ENCODE peak calls at places on chromosomes 7 and 10, in nine cellular contexts. One of them, this sample, is unnamed.

GRCh38 chr10:17229717-17229966 is 1.6 kb downstream of the VIM start:
- DNase-seq in COR-L47: no peak
- DNase-seq in NCI-H446 treated with DMSO at 0.1 percent for 48 hours: no peak
- DNase-seq in NCI-H1417: peak; percentile 60
- DNase-seq in SW480: no peak
- DNase-seq in AG20443: no peak
- DNase-seq in ELR: no peak
- DNase-seq in stimulated activated CD4-positive, alpha-beta T cell treated with anti-CD3 and anti-CD28 coated beads, Interleukin-12 subunit alpha, Interleukin-12 subunit beta, amount 100 ng/mL, for 24 hours: no peak
- DNase-seq in posterior vena cava: no peak
- DNase-seq in this sample: no peak

GRCh38 chr10:54833029-54833428 is 32.0 kb upstream of the PCDH15 start:
- DNase-seq in COR-L47: no peak
- DNase-seq in NCI-H446 treated with DMSO at 0.1 percent for 48 hours: no peak
- DNase-seq in NCI-H1417: no peak
- DNase-seq in SW480: no peak
- DNase-seq in AG20443: no peak
- DNase-seq in ELR: no peak
- DNase-seq in stimulated activated CD4-positive, alpha-beta T cell treated with anti-CD3 and anti-CD28 coated beads, Interleukin-12 subunit alpha, Interleukin-12 subunit beta, amount 100 ng/mL, for 24 hours: no peak
- DNase-seq in posterior vena cava: no peak
- DNase-seq in this sample: no peak

GRCh38 chr7:155987681-155988080 is 175.4 kb upstream of the SHH start:
- DNase-seq in COR-L47: no peak
- DNase-seq in NCI-H446 treated with DMSO at 0.1 percent for 48 hours: no peak
- DNase-seq in NCI-H1417: no peak
- DNase-seq in SW480: no peak
- DNase-seq in AG20443: no peak
- DNase-seq in ELR: no peak
- DNase-seq in stimulated activated CD4-positive, alpha-beta T cell treated with anti-CD3 and anti-CD28 coated beads, Interleukin-12 subunit alpha, Interleukin-12 subunit beta, amount 100 ng/mL, for 24 hours: no peak
- DNase-seq in posterior vena cava: peak; percentile 34
- DNase-seq in this sample: no peak

GRCh38 chr7:139623518-139623917 is 100.0 kb downstream of the CLEC2L start:
- DNase-seq in COR-L47: no peak
- DNase-seq in NCI-H446 treated with DMSO at 0.1 percent for 48 hours: no peak
- DNase-seq in NCI-H1417: no peak
- DNase-seq in SW480: no peak
- DNase-seq in AG20443: no peak
- DNase-seq in ELR: peak; percentile 14
- DNase-seq in stimulated activated CD4-positive, alpha-beta T cell treated with anti-CD3 and anti-CD28 coated beads, Interleukin-12 subunit alpha, Interleukin-12 subunit beta, amount 100 ng/mL, for 24 hours: no peak
- DNase-seq in posterior vena cava: peak; percentile 61
- DNase-seq in this sample: no peak

GRCh38 chr10:11757452-11757819 is 15.3 kb downstream of the ECHDC3 start:
- DNase-seq in COR-L47: peak; percentile 44
- DNase-seq in NCI-H446 treated with DMSO at 0.1 percent for 48 hours: peak; percentile 40
- DNase-seq in NCI-H1417: peak; percentile 74
- DNase-seq in SW480: no peak
- DNase-seq in AG20443: peak; percentile 76
- DNase-seq in ELR: peak; percentile 52
- DNase-seq in stimulated activated CD4-positive, alpha-beta T cell treated with anti-CD3 and anti-CD28 coated beads, Interleukin-12 subunit alpha, Interleukin-12 subunit beta, amount 100 ng/mL, for 24 hours: no peak
- DNase-seq in posterior vena cava: no peak
- DNase-seq in this sample: no peak

GRCh38 chr10:72016608-72017310 is 52.6 kb downstream of the CHST3 start:
- DNase-seq in COR-L47: no peak
- DNase-seq in NCI-H446 treated with DMSO at 0.1 percent for 48 hours: no peak
- DNase-seq in NCI-H1417: no peak
- DNase-seq in SW480: no peak
- DNase-seq in AG20443: no peak
- DNase-seq in ELR: no peak
- DNase-seq in stimulated activated CD4-positive, alpha-beta T cell treated with anti-CD3 and anti-CD28 coated beads, Interleukin-12 subunit alpha, Interleukin-12 subunit beta, amount 100 ng/mL, for 24 hours: no peak
- DNase-seq in posterior vena cava: no peak
- DNase-seq in this sample: no peak

GRCh38 chr7:151850484-151851159 is 26.3 kb downstream of the PRKAG2 start:
- DNase-seq in COR-L47: no peak
- DNase-seq in NCI-H446 treated with DMSO at 0.1 percent for 48 hours: no peak
- DNase-seq in NCI-H1417: no peak
- DNase-seq in SW480: no peak
- DNase-seq in AG20443: no peak
- DNase-seq in ELR: no peak
- DNase-seq in stimulated activated CD4-positive, alpha-beta T cell treated with anti-CD3 and anti-CD28 coated beads, Interleukin-12 subunit alpha, Interleukin-12 subunit beta, amount 100 ng/mL, for 24 hours: no peak
- DNase-seq in posterior vena cava: peak; percentile 71
- DNase-seq in this sample: no peak

GRCh38 chr10:51377932-51378206 is 303.6 kb downstream of the PRKG1 start:
- DNase-seq in COR-L47: no peak
- DNase-seq in NCI-H446 treated with DMSO at 0.1 percent for 48 hours: no peak
- DNase-seq in NCI-H1417: no peak
- DNase-seq in SW480: no peak
- DNase-seq in AG20443: no peak
- DNase-seq in ELR: no peak
- DNase-seq in stimulated activated CD4-positive, alpha-beta T cell treated with anti-CD3 and anti-CD28 coated beads, Interleukin-12 subunit alpha, Interleukin-12 subunit beta, amount 100 ng/mL, for 24 hours: no peak
- DNase-seq in posterior vena cava: no peak
- DNase-seq in this sample: no peak

GRCh38 chr10:3412071-3412582 is 239.5 kb upstream of the PITRM1 start:
- DNase-seq in COR-L47: no peak
- DNase-seq in NCI-H446 treated with DMSO at 0.1 percent for 48 hours: no peak
- DNase-seq in NCI-H1417: no peak
- DNase-seq in SW480: no peak
- DNase-seq in AG20443: no peak
- DNase-seq in ELR: no peak
- DNase-seq in stimulated activated CD4-positive, alpha-beta T cell treated with anti-CD3 and anti-CD28 coated beads, Interleukin-12 subunit alpha, Interleukin-12 subunit beta, amount 100 ng/mL, for 24 hours: no peak
- DNase-seq in posterior vena cava: no peak
- DNase-seq in this sample: no peak

GRCh38 chr10:33335550-33335799 is 1.0 kb upstream of the NRP1 start:
- DNase-seq in COR-L47: no peak
- DNase-seq in NCI-H446 treated with DMSO at 0.1 percent for 48 hours: no peak
- DNase-seq in NCI-H1417: no peak
- DNase-seq in SW480: peak; percentile 18
- DNase-seq in AG20443: no peak
- DNase-seq in ELR: peak; percentile 62
- DNase-seq in stimulated activated CD4-positive, alpha-beta T cell treated with anti-CD3 and anti-CD28 coated beads, Interleukin-12 subunit alpha, Interleukin-12 subunit beta, amount 100 ng/mL, for 24 hours: no peak
- DNase-seq in posterior vena cava: no peak
- DNase-seq in this sample: no peak

GRCh38 chr10:76315240-76315639 is 883.8 kb downstream of the LRMDA start:
- DNase-seq in COR-L47: no peak
- DNase-seq in NCI-H446 treated with DMSO at 0.1 percent for 48 hours: no peak
- DNase-seq in NCI-H1417: no peak
- DNase-seq in SW480: no peak
- DNase-seq in AG20443: no peak
- DNase-seq in ELR: no peak
- DNase-seq in stimulated activated CD4-positive, alpha-beta T cell treated with anti-CD3 and anti-CD28 coated beads, Interleukin-12 subunit alpha, Interleukin-12 subunit beta, amount 100 ng/mL, for 24 hours: no peak
- DNase-seq in posterior vena cava: no peak
- DNase-seq in this sample: peak; percentile 54

GRCh38 chr10:116613486-116613885 is 7.3 kb upstream of the PNLIPRP2 start:
- DNase-seq in COR-L47: no peak
- DNase-seq in NCI-H446 treated with DMSO at 0.1 percent for 48 hours: no peak
- DNase-seq in NCI-H1417: no peak
- DNase-seq in SW480: no peak
- DNase-seq in AG20443: no peak
- DNase-seq in ELR: no peak
- DNase-seq in stimulated activated CD4-positive, alpha-beta T cell treated with anti-CD3 and anti-CD28 coated beads, Interleukin-12 subunit alpha, Interleukin-12 subunit beta, amount 100 ng/mL, for 24 hours: no peak
- DNase-seq in posterior vena cava: no peak
- DNase-seq in this sample: no peak

GRCh38 chr7:47937065-47937687 is 11.1 kb downstream of the PKD1L1 start:
- DNase-seq in COR-L47: no peak
- DNase-seq in NCI-H446 treated with DMSO at 0.1 percent for 48 hours: no peak
- DNase-seq in NCI-H1417: peak; percentile 20
- DNase-seq in SW480: no peak
- DNase-seq in AG20443: no peak
- DNase-seq in ELR: no peak
- DNase-seq in stimulated activated CD4-positive, alpha-beta T cell treated with anti-CD3 and anti-CD28 coated beads, Interleukin-12 subunit alpha, Interleukin-12 subunit beta, amount 100 ng/mL, for 24 hours: no peak
- DNase-seq in posterior vena cava: no peak
- DNase-seq in this sample: no peak